ENCODE peak calls at places on chromosomes 6 and 20, in seven cellular contexts. E is PC-3, K is GM23248, G is GM23338, D is hepatocyte, C is HCT116, I is MM.1S. Y is an unnamed sample.

GRCh38 chr6:54308240-54308639 is at the start of gene TINAG:
- DNase-seq in G (no peak), D (no peak), C (no peak), K (no peak), E (no peak), I (no peak), Y (no peak)

GRCh38 chr6:13908955-13909381 is 15.8 kb upstream of the RNF182 start:
- DNase-seq in I (peak; percentile 72), E (peak; percentile 82), G (peak; percentile 85), D (peak; percentile 82), K (peak; percentile 79), C (peak; percentile 71), Y (peak; percentile 82)

GRCh38 chr6:170293411-170293844 is 2.5 kb upstream of the DLL1 start:
- DNase-seq in G (no peak), E (no peak), D (no peak), K (no peak), C (no peak), I (no peak), Y (peak; percentile 48)

GRCh38 chr6:84278311-84278710 is 50.9 kb upstream of the CEP162 start:
- DNase-seq in E (no peak), I (no peak), K (peak; percentile 45), C (no peak), D (no peak), G (no peak), Y (no peak)

GRCh38 chr6:85364354-85364753 is 85.5 kb upstream of the NT5E start:
- DNase-seq in K (peak; percentile 88), C (peak; percentile 69), D (peak; percentile 18), G (no peak), I (no peak), E (peak; percentile 89), Y (no peak)

GRCh38 chr6:114941078-114941477 is 598.3 kb upstream of the HS3ST5 start:
- DNase-seq in D (no peak), I (no peak), E (no peak), G (no peak), C (no peak), K (no peak), Y (peak; percentile 85)

GRCh38 chr6:17907467-17908229 is 79.8 kb downstream of the KIF13A start:
- DNase-seq in E (peak; percentile 97), I (no peak), C (peak; percentile 48), D (peak; percentile 64), K (peak; percentile 100), G (no peak), Y (no peak)

GRCh38 chr20:38450412-38450975 is 15.4 kb upstream of the SNHG17 start:
- DNase-seq in C (no peak), E (peak; percentile 30), I (no peak), G (no peak), K (peak; percentile 77), D (no peak), Y (no peak)

GRCh38 chr20:33644313-33645071 is 17.6 kb upstream of the C20orf144 start:
- DNase-seq in G (no peak), C (no peak), E (no peak), K (no peak), I (no peak), D (no peak), Y (no peak)

GRCh38 chr6:79431469-79431868 is 105.8 kb downstream of the LCA5 start:
- DNase-seq in E (peak; percentile 42), G (peak; percentile 68), C (no peak), K (no peak), D (peak; percentile 63), I (no peak), Y (peak; percentile 57)

GRCh38 chr6:148144917-148145521 is 197.6 kb upstream of the SASH1 start:
- DNase-seq in D (peak; percentile 75), K (peak; percentile 87), C (peak; percentile 63), I (peak; percentile 33), G (peak; percentile 88), E (peak; percentile 75), Y (peak; percentile 84)

GRCh38 chr6:79436232-79436631 is 101.0 kb downstream of the LCA5 start:
- DNase-seq in E (no peak), K (peak; percentile 55), D (no peak), I (no peak), C (no peak), G (no peak), Y (no peak)

GRCh38 chr6:106870824-106871300 is 103.7 kb downstream of the CD24 start:
- DNase-seq in I (no peak), G (no peak), E (peak; percentile 35), C (no peak), K (peak; percentile 37), D (peak; percentile 26), Y (no peak)

GRCh38 chr20:47535088-47535487 is 33.4 kb downstream of the NCOA3 start:
- DNase-seq in K (no peak), G (peak; percentile 92), I (no peak), E (no peak), C (no peak), D (no peak), Y (peak; percentile 50)

GRCh38 chr6:88238065-88238464 is 71.9 kb upstream of the CNR1 start:
- DNase-seq in C (peak; percentile 13), E (peak; percentile 19), K (peak; percentile 17), G (peak; percentile 73), D (peak; percentile 56), I (peak; percentile 66), Y (peak; percentile 58)

GRCh38 chr20:23033918-23034317 is 1.2 kb upstream of the SSTR4 start:
- DNase-seq in C (no peak), E (no peak), I (no peak), D (no peak), K (no peak), G (no peak), Y (no peak)

GRCh38 chr6:70668499-70668812 is 773 bp downstream of the SMAP1 start:
- DNase-seq in C (peak; percentile 47), I (no peak), K (peak; percentile 68), E (peak; percentile 10), D (no peak), G (no peak), Y (no peak)

GRCh38 chr20:44019638-44020335 is 105.1 kb downstream of the TOX2 start:
- DNase-seq in G (no peak), C (no peak), D (no peak), K (peak; percentile 40), E (peak; percentile 45), I (peak; percentile 16), Y (peak; percentile 23)

GRCh38 chr6:108960601-108961000 is 112.4 kb downstream of the ARMC2 start:
- DNase-seq in D (no peak), I (no peak), C (no peak), G (no peak), E (no peak), K (no peak), Y (no peak)

GRCh38 chr6:10510592-10511367 is 10.4 kb upstream of the GCNT2 start:
- DNase-seq in C (peak; percentile 38), K (peak; percentile 35), I (peak; percentile 65), D (peak; percentile 80), G (peak; percentile 82), E (peak; percentile 77), Y (peak; percentile 86)

GRCh38 chr6:125444234-125444949 is 142.6 kb upstream of the HDDC2 start:
- DNase-seq in G (no peak), K (no peak), C (no peak), D (peak; percentile 9), I (no peak), E (no peak), Y (no peak)

GRCh38 chr20:45407067-45407745 is 883 bp upstream of the DBNDD2 start:
- DNase-seq in K (peak; percentile 74), E (no peak), D (peak; percentile 46), G (peak; percentile 66), C (no peak), I (no peak), Y (peak; percentile 55)

GRCh38 chr20:2749951-2750342 is 50.5 kb downstream of the CPXM1 start:
- DNase-seq in I (no peak), K (no peak), C (no peak), E (no peak), G (peak; percentile 55), D (no peak), Y (no peak)
- TF ChIP-seq EZH2 in I (no peak), K (no peak), C (no peak), E (no peak), G (no peak), D (no peak), Y (peak; percentile 91)

DNA sequence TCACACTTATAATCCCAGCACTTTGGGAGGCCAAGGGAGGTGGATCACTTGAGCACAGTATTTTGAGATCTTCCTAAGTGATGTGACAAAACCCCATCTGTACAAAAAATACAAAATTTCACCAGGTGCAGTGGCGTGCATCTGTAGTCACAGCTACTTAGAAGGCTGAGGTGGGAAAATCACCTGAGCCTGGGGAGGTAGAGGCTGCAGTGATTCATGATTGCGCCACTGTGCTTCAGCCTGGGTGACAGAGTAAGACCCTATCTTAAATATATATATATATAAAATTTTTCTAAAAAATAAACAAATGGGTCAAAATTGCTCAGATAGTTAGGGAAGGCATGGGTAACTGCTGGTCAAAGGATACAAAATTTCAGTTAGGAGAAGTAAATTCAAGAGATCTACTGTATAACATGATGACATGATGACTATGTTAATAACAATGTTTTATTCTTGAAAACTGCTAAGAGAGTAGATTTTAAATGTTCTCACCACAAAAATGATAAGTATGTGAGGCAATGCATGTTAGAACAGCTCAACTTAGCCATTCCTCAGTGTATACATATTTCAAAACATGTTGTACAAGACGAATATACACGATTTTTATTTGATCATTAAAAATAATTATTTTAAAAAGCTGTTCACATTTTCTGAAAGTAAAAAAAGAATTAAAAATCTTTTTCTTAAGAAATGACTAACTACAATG is 24.4 kb downstream of the TBC1D32 start:
- DNase-seq in C (no peak), E (no peak), K (peak; percentile 61), D (no peak), G (no peak), I (no peak), Y (no peak)
- TF ChIP-seq EZH2phosphoT487 in C (no peak), E (no peak), K (no peak), D (no peak), G (no peak), I (no peak), Y (no peak)

DNA sequence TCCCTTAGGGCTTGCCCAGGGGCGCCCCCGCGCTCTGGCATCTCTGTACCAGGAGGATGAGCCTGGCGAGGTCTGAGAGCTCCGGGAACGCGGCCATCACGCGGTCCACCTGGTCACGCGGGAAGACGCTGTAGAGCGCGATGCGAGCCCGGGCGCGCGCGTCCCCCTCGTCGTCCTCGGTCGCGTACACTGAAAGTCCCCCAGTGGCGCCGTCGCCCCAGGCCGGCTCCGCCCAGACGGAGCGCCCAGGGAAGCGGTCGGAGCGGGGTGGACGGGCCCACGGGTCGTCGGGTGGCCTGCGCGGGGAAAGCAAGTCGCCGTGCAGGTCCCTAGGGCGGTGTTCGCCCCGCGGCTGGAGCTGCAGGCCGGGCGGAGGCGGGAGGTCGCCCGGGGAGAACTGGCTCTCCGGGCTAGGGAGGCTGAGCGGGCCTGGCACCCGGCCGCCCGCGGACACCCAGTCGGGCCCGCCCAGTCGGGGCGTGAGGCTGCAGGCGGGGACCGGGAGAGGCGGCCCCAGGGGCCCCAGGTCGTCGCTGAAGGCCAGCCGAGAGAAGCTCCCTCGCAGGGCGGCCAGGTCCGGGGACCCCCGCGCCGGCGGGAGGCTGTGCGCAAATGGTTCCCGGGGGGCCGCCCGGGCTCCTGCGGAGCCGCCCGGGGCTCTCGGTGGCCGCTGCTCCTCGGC is 34.0 kb downstream of the ZC3H12D start:
- DNase-seq in K (peak; percentile 62), D (peak; percentile 48), C (no peak), I (no peak), G (peak; percentile 54), E (no peak), Y (peak; percentile 53)
- TF ChIP-seq EZH2 in K (no peak), D (no peak), C (no peak), I (no peak), G (no peak), E (no peak), Y (peak; percentile 90)

DNA sequence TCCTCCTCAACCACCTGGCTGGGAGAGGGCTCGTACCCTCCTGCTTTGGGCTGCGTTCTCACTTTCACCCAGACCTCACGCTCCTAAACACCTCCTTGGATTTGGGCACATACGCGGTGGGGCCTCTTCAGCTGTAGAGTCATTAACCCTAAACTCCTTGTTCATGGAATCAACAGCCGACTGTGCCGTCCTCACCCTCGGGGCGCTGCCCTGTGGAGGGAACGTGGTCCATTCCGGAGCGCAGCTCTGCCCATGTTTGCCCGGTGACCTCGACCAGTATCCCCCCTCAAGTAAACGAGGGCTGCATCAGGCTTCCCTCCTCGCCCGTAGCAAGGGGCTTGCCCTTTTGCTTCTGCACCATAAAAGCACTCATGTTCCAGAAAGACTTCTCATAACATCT is 174.0 kb upstream of the QKI start:
- DNase-seq in C (no peak), E (no peak), D (no peak), K (no peak), I (no peak), G (no peak), Y (no peak)
- TF ChIP-seq EZH2phosphoT487 in C (no peak), E (no peak), D (no peak), K (no peak), I (no peak), G (no peak), Y (no peak)